ENCODE peak calls at places on chromosomes 2 and 18, in six cellular contexts. V, R, D, C, H and L are unnamed samples.
A peak's percentile ranks its signal among the peaks of the same experiment; 100 is the strongest.

GRCh38 chr2:207879536-207879935 is 109.8 kb upstream of the FZD5 start:
- DNase-seq in D (no peak), V (no peak), C (no peak), H (no peak), R (peak; percentile 19), L (no peak)

GRCh38 chr2:100279586-100280534 is 42.4 kb downstream of the LONRF2 start:
- DNase-seq in D (no peak), H (no peak), C (no peak), R (no peak), V (no peak), L (no peak)

GRCh38 chr2:46179037-46179621 is 118.1 kb upstream of the EPAS1 start:
- DNase-seq in V (no peak), R (peak; percentile 86), D (no peak), C (no peak), H (no peak), L (peak; percentile 78)

GRCh38 chr2:98514879-98515570 is 70.4 kb downstream of the INPP4A start:
- DNase-seq in D (no peak), V (no peak), C (no peak), R (peak; percentile 12), H (no peak), L (peak; percentile 62)

GRCh38 chr2:171807130-171807529 is 86.9 kb downstream of the SLC25A12 start:
- DNase-seq in R (peak; percentile 14), H (no peak), V (no peak), C (peak; percentile 24), D (no peak), L (no peak)

GRCh38 chr2:136019825-136020224 is 34.4 kb upstream of the DARS1 start:
- DNase-seq in R (no peak), V (no peak), C (no peak), H (no peak), D (no peak), L (no peak)

GRCh38 chr2:132873738-132874137 is 203.7 kb upstream of the LYPD1 start:
- DNase-seq in R (no peak), C (no peak), D (no peak), H (no peak), V (no peak), L (no peak)

GRCh38 chr18:63286926-63287325 is 32.6 kb downstream of the BCL2 start:
- DNase-seq in V (no peak), R (no peak), C (no peak), D (no peak), H (no peak), L (no peak)

GRCh38 chr2:239162141-239162821 is 238.5 kb downstream of the HDAC4 start:
- DNase-seq in C (no peak), D (no peak), V (no peak), R (no peak), H (peak; percentile 48), L (no peak)

GRCh38 chr2:101114268-101114783 is 36.9 kb downstream of the TBC1D8 start:
- DNase-seq in H (no peak), C (no peak), R (peak; percentile 20), D (no peak), V (no peak), L (no peak)

GRCh38 chr18:69980982-69981804 is 33.5 kb upstream of the CD226 start:
- DNase-seq in D (no peak), R (no peak), V (no peak), H (no peak), C (no peak), L (no peak)

GRCh38 chr18:7117390-7118355 is at the start of gene LAMA1:
- DNase-seq in C (no peak), R (no peak), H (no peak), D (peak; percentile 89), V (peak; percentile 88), L (no peak)

GRCh38 chr2:239936838-239937581 is 88.1 kb downstream of the NDUFA10 start:
- DNase-seq in C (no peak), D (no peak), H (peak; percentile 37), V (no peak), R (no peak), L (peak; percentile 72)

GRCh38 chr18:48017625-48018024 is 87.2 kb upstream of the SMAD2 start:
- DNase-seq in C (no peak), R (no peak), H (peak; percentile 22), D (no peak), V (no peak), L (no peak)

GRCh38 chr18:42228581-42228980 is 273.5 kb downstream of the PIK3C3 start:
- DNase-seq in R (no peak), C (no peak), V (no peak), H (no peak), D (no peak), L (no peak)

GRCh38 chr2:116787808-116788207 is 1026.7 kb upstream of the DDX18 start:
- DNase-seq in H (no peak), R (no peak), C (no peak), V (no peak), D (no peak), L (no peak)

GRCh38 chr2:29587791-29588190 is 333.6 kb downstream of the ALK start:
- DNase-seq in R (no peak), D (no peak), H (no peak), C (no peak), V (no peak), L (no peak)

GRCh38 chr2:230925443-230925878 is 419 bp upstream of the GPR55 start:
- DNase-seq in D (no peak), R (no peak), H (no peak), V (no peak), C (no peak), L (peak; percentile 70)

GRCh38 chr18:37244618-37245017 is 321.0 kb downstream of the CELF4 start:
- DNase-seq in C (no peak), D (no peak), V (no peak), R (no peak), H (no peak), L (no peak)

GRCh38 chr2:145386973-145387372 is 867.1 kb upstream of the ZEB2 start:
- DNase-seq in V (no peak), D (no peak), C (no peak), H (no peak), R (no peak), L (no peak)

GRCh38 chr2:12665334-12665733 is 51.4 kb upstream of the TRIB2 start:
- DNase-seq in D (no peak), R (no peak), V (no peak), C (peak; percentile 12), H (no peak), L (no peak)

GRCh38 chr2:156434461-156435291 is 1.5 kb upstream of the GPD2 start:
- DNase-seq in R (peak; percentile 26), C (no peak), V (peak; percentile 2), H (no peak), D (no peak), L (no peak)

GRCh38 chr2:133766164-133766832 is 198.0 kb upstream of the NCKAP5 start:
- DNase-seq in C (no peak), R (peak; percentile 31), H (no peak), D (no peak), V (no peak), L (no peak)

GRCh38 chr2:112155331-112156151 is 17.4 kb downstream of the FBLN7 start:
- DNase-seq in R (no peak), H (no peak), V (no peak), C (no peak), D (no peak), L (no peak)

GRCh38 chr2:120341977-120342376 is 4.0 kb upstream of the INHBB start:
- DNase-seq in R (no peak), H (no peak), C (no peak), V (no peak), D (no peak), L (no peak)

GRCh38 chr2:120342451-120342850 is 3.5 kb upstream of the INHBB start:
- DNase-seq in D (no peak), H (no peak), V (peak; percentile 28), R (no peak), C (no peak), L (no peak)

GRCh38 chr2:120343100-120343432 is 2.9 kb upstream of the INHBB start:
- DNase-seq in C (no peak), V (no peak), D (no peak), R (no peak), H (no peak), L (no peak)

GRCh38 chr2:120344214-120344990 is 1.5 kb upstream of the INHBB start:
- DNase-seq in C (no peak), V (peak; percentile 64), D (peak; percentile 53), R (peak; percentile 89), H (peak; percentile 82), L (peak; percentile 61)

DNA sequence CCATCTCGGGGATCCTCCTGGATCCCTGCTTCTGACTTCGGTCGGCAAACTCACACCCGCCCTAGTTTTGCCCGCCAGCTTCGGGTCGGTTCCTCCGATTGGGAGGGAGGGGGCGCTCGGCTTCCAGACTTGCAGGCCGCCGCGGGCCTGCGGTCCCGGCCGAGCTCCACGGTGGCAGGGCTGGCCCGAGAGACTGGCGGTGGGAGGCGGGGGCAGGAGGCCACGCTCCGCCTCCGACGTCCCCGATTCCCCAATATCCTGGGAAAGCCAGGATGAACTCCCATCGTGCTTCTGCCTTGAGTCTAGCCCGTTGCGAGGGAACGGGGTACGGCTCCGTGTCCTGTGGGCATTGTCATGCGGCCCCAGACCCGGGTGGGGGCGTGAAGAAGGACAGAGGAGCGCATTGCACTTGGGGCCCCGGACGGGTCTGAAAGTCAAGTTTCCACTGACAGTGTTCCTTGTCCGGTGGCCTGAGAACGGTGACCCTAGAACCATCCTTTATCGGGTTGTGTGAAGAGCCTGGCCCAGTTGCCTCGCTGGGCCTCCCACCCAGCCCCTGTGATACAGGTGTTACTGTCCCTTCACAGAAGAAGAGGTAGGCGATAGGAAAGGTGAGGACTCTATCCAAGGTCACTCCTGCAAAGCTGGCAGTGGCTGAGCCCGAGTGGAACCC is 2.4 kb upstream of the INHBB start:
- DNase-seq in H (peak; percentile 92), C (peak; percentile 59), R (peak; percentile 92), V (peak; percentile 95), D (peak; percentile 92), L (peak; percentile 88)
- H3K4me3 ChIP-seq in H (peak overlapping the region; percentile 77), C (peak overlapping the region; percentile 23), R (peak overlapping the region; percentile 66), V (no peak overlapping the region), D (no peak overlapping the region), L (no peak overlapping the region)

GRCh38 chr2:188984680-188985079 is 10.5 kb downstream of the COL3A1 start:
- DNase-seq in H (no peak), D (no peak), R (peak; percentile 19), V (no peak), C (no peak), L (no peak)
- H3K4me3 ChIP-seq in H (no peak overlapping the region), D (no peak overlapping the region), R (no peak overlapping the region), V (no peak overlapping the region), C (no peak overlapping the region), L (no peak overlapping the region)

GRCh38 chr18:35861367-35862114 is 110.9 kb upstream of the RMP24 start:
- DNase-seq in C (no peak), V (no peak), H (no peak), R (no peak), D (peak; percentile 62), L (no peak)
- H3K4me3 ChIP-seq in C (no peak overlapping the region), V (no peak overlapping the region), H (no peak overlapping the region), R (no peak overlapping the region), D (no peak overlapping the region), L (no peak overlapping the region)

DNA sequence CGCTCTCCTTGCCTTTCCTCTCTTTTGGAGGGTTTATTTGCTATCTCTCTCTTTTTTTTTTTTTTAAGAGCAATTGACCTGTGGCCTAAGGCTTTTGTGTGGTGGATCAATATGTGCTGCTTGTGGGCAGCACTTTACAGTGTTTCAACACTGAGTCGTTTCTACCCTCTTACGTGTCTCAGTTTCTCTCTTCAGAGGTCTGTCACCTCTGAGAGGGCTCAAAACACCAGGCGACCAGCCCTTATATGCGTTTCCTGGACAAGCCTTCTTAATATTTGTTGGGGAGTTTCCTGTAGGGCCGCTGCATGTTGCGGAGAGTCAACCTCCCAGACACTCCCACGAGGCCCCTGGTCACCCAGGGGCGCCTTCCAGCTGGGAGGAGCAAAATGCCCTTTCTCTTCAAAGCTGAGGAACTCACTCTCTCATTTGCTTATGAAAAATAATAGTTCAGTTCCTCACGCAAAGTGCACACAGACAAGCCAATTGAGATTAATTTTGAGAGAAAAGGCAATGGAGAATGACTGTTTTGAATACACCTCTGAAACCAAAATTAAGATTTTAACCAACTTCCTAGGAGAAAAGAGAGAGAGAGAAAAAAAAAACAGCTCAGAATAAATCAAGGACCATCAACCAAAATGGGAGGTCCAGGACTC is 96.3 kb upstream of the B3GNT2 start:
- DNase-seq in V (no peak), D (no peak), H (no peak), R (no peak), C (no peak), L (peak; percentile 94)
- H3K4me3 ChIP-seq in V (no peak overlapping the region), D (no peak overlapping the region), H (no peak overlapping the region), R (no peak overlapping the region), C (no peak overlapping the region), L (peak overlapping the region; percentile 35)